ENCODE peak calls at places on chromosomes 7 and 10, in ten cellular contexts. H is Caco-2, V is esophagus squamous epithelium, F is PC-9, M is SJSA1, T is GM23248, K is HAP-1, U is psoas muscle, A is uterus, C is adrenal gland. B is an unnamed sample.

GRCh38 chr10:113704637-113705343 is 25.1 kb downstream of the CASP7 start:
- DNase-seq in H (peak; percentile 45), V (no peak), F (no peak), M (no peak), T (peak; percentile 67), K (peak; percentile 36), U (no peak), A (no peak), C (no peak), B (no peak)

GRCh38 chr7:134686782-134687181 is 40.1 kb downstream of the BPGM start:
- DNase-seq in H (no peak), V (no peak), F (no peak), M (no peak), T (peak; percentile 66), K (peak; percentile 74), U (no peak), A (no peak), C (no peak), B (no peak)

GRCh38 chr7:3897430-3898385 is 596.7 kb downstream of the SDK1 start:
- DNase-seq in H (peak; percentile 47), V (no peak), F (no peak), M (no peak), T (peak; percentile 55), K (peak; percentile 13), U (no peak), A (peak; percentile 29), C (no peak), B (no peak)

GRCh38 chr10:30756151-30756550 is 126.6 kb upstream of the LYZL2 start:
- DNase-seq in H (no peak), V (no peak), F (no peak), M (no peak), T (no peak), K (no peak), U (no peak), A (no peak), C (no peak), B (no peak)

GRCh38 chr10:9302142-9302746 is 1247.8 kb downstream of the GATA3 start:
- DNase-seq in H (peak; percentile 53), V (no peak), F (peak; percentile 61), M (no peak), T (peak; percentile 79), K (peak; percentile 38), U (no peak), A (no peak), C (no peak), B (no peak)

GRCh38 chr10:36023939-36024338 is 381.8 kb upstream of the FZD8 start:
- DNase-seq in H (no peak), V (no peak), F (no peak), M (peak; percentile 71), T (peak; percentile 98), K (no peak), U (no peak), A (no peak), C (peak; percentile 49), B (no peak)

GRCh38 chr7:54841772-54842707 is 83.0 kb upstream of the SEC61G start:
- DNase-seq in H (peak; percentile 62), V (no peak), F (peak; percentile 48), M (no peak), T (peak; percentile 39), K (no peak), U (no peak), A (no peak), C (no peak), B (no peak)

GRCh38 chr7:33779216-33779615 is 126.1 kb upstream of the BMPER start:
- DNase-seq in H (no peak), V (no peak), F (no peak), M (no peak), T (no peak), K (no peak), U (no peak), A (no peak), C (no peak), B (no peak)

GRCh38 chr7:116316838-116317612 is 106.7 kb downstream of the TES start:
- DNase-seq in H (no peak), V (no peak), F (peak; percentile 97), M (peak; percentile 87), T (peak; percentile 99), K (no peak), U (peak; percentile 16), A (peak; percentile 74), C (peak; percentile 88), B (peak; percentile 55)

GRCh38 chr10:95400789-95401188 is 110.0 kb upstream of the PDLIM1 start:
- DNase-seq in H (no peak), V (no peak), F (no peak), M (no peak), T (no peak), K (no peak), U (no peak), A (no peak), C (no peak), B (no peak)

GRCh38 chr7:151174246-151175046 is 7.0 kb upstream of the GBX1 start:
- DNase-seq in H (no peak), V (no peak), F (no peak), M (no peak), T (peak; percentile 30), K (no peak), U (peak; percentile 54), A (no peak), C (peak; percentile 30), B (no peak)

GRCh38 chr7:130611206-130611605 is 57.3 kb downstream of the COPG2 start:
- DNase-seq in H (no peak), V (no peak), F (no peak), M (no peak), T (no peak), K (no peak), U (no peak), A (no peak), C (no peak), B (no peak)

GRCh38 chr10:103736044-103736443 is 119.3 kb downstream of the SH3PXD2A start:
- DNase-seq in H (no peak), V (no peak), F (no peak), M (no peak), T (no peak), K (no peak), U (no peak), A (no peak), C (no peak), B (no peak)

GRCh38 chr10:131983780-131984179 is 2.1 kb upstream of the BNIP3 start:
- DNase-seq in H (no peak), V (no peak), F (peak; percentile 77), M (peak; percentile 80), T (peak; percentile 93), K (no peak), U (no peak), A (no peak), C (no peak), B (no peak)

GRCh38 chr10:114347191-114347739 is 57.0 kb downstream of the AFAP1L2 start:
- DNase-seq in H (no peak), V (no peak), F (no peak), M (no peak), T (no peak), K (no peak), U (no peak), A (no peak), C (no peak), B (no peak)

GRCh38 chr7:35280854-35281253 is 27.0 kb upstream of the TBX20 start:
- DNase-seq in H (no peak), V (no peak), F (no peak), M (no peak), T (no peak), K (no peak), U (no peak), A (no peak), C (no peak), B (no peak)

GRCh38 chr10:79112898-79113431 is 44.2 kb downstream of the ZMIZ1 start:
- DNase-seq in H (no peak), V (no peak), F (no peak), M (peak; percentile 63), T (peak; percentile 98), K (no peak), U (peak; percentile 86), A (peak; percentile 62), C (peak; percentile 85), B (no peak)
- H3K4me1 ChIP-seq in H (peaks cover 7% of the 10 kb centered on the region), V (peaks cover 100% of the 10 kb centered on the region), F (peaks cover 6% of the 10 kb centered on the region), M (peaks cover 38% of the 10 kb centered on the region), T (peaks cover 67% of the 10 kb centered on the region), K (no peaks in the 10 kb centered on the region), U (peaks cover 73% of the 10 kb centered on the region), A (peaks cover 22% of the 10 kb centered on the region), C (peaks cover 36% of the 10 kb centered on the region), B (no peaks in the 10 kb centered on the region)

DNA sequence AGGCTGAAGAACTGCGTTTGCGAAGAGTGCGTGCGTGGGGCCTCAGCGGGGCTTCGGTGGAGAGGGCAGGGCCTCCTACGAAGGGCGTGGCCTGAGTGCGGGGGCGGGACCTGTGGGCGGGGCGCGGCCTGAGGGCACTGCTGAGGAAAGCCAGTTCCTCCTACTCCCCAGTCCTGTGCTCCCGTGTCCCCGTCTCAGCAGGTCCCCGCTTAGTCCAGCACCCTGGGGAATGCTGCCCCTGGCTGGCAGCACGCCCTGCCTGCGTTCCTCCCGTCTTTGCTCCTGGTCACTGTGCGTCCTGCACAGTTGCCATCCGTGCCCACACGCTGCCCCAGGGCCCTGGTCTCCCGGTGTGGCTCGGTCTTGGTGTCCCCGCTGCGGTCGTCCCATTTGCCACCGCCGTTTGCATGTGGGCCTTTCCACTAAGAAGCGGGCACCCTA is 177.1 kb downstream of the ZNF248 start:
- DNase-seq in H (no peak), V (no peak), F (no peak), M (no peak), T (no peak), K (no peak), U (no peak), A (no peak), C (no peak), B (no peak)
- H3K9me3 ChIP-seq in H (peaks cover 12% of the 10 kb centered on the region), V (peaks cover 55% of the 10 kb centered on the region), F (no peaks in the 10 kb centered on the region), M (no peaks in the 10 kb centered on the region), T (no peaks in the 10 kb centered on the region), K (no peaks in the 10 kb centered on the region), U (no peaks in the 10 kb centered on the region), A (no peaks in the 10 kb centered on the region), C (no peaks in the 10 kb centered on the region), B (no peaks in the 10 kb centered on the region)

GRCh38 chr7:98287486-98287959 is 6.0 kb downstream of the BRI3 start:
- DNase-seq in H (peak; percentile 77), V (no peak), F (peak; percentile 57), M (no peak), T (no peak), K (no peak), U (no peak), A (no peak), C (no peak), B (no peak)
- H3K4me1 ChIP-seq in H (peaks cover 55% of the 10 kb centered on the region), V (peaks cover 73% of the 10 kb centered on the region), F (peaks cover 54% of the 10 kb centered on the region), M (peaks cover 48% of the 10 kb centered on the region), T (peaks cover 28% of the 10 kb centered on the region), K (peaks cover 15% of the 10 kb centered on the region), U (peaks cover 61% of the 10 kb centered on the region), A (peaks cover 15% of the 10 kb centered on the region), C (peaks cover 49% of the 10 kb centered on the region), B (no peaks in the 10 kb centered on the region)

DNA sequence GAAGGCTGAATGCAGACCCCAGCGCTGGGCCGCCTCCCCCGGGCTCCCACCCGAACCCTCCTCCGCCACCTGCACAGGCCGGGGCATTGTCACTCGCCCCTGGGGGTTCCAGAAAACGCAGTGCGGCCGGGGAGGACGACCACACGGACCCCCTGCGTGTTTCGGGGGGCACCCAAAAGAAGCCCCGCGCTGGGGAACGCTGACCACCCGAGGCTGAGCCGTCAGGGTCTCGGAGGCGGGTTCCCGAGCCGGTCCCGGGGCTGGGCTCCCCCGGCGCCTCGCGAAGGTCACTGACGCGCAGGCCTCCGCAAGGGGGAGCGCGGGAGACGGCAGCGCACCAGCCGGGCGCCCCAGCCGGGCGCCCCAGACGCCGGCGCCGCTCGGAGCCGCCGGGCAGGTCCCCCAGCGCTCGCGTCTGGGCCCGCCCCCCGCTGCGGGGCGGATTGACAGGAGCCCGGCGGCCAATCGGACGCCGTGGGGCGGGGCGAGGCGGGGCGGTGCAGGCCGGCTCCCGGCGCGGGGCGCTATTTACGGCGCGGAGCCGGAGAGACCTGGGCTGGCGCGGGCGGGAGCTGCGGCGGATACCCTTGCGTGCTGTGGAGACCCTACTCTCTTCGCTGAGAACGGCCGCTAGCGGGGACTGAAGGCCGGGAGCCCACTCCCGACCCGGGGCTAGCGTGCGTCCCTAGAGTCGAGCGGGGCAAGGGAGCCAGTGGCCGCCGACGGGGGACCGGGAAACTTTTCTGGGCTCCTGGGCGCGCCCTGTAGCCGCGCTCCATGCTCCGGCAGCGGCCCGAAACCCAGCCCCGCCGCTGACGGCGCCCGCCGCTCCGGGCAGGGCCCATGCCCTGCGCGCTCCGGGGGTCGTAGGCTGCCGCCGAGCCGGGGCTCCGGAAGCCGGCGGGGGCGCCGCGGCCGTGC is at the start of gene BAMBI:
- DNase-seq in H (peak; percentile 100), V (peak; percentile 42), F (peak; percentile 43), M (peak; percentile 94), T (peak; percentile 96), K (peak; percentile 87), U (peak; percentile 92), A (peak; percentile 90), C (peak; percentile 90), B (peak; percentile 96)
- H3K9me3 ChIP-seq in H (no peaks in the 10 kb centered on the region), V (no peaks in the 10 kb centered on the region), F (no peaks in the 10 kb centered on the region), M (peaks cover 2% of the 10 kb centered on the region), T (no peaks in the 10 kb centered on the region), K (no peaks in the 10 kb centered on the region), U (no peaks in the 10 kb centered on the region), A (no peaks in the 10 kb centered on the region), C (no peaks in the 10 kb centered on the region), B (no peaks in the 10 kb centered on the region)

B was measured in aorta.